ENCODE peak calls at places on chromosomes 4 and X, in nine cellular contexts. Y, L, M, F, D, H, X, P and R are unnamed samples.

GRCh38 chr4:19239565-19239964 is 1012.1 kb upstream of the SLIT2 start:
- DNase-seq in D (no peak), L (peak; percentile 34), X (peak; percentile 86), P (peak; percentile 82), M (peak; percentile 82), F (no peak), Y (no peak), H (peak; percentile 55), R (no peak)

GRCh38 chr4:48491514-48492176 is 1.6 kb downstream of the ZAR1 start:
- DNase-seq in M (no peak), F (no peak), H (no peak), Y (no peak), L (no peak), P (no peak), D (no peak), X (no peak), R (no peak)

GRCh38 chrX:116873678-116874077 is 410.9 kb upstream of the CT83 start:
- DNase-seq in M (peak; percentile 12), F (no peak), D (no peak), P (peak; percentile 37), L (no peak), X (peak; percentile 56), Y (no peak), H (peak; percentile 72), R (no peak)

GRCh38 chrX:155216940-155217450 is 735 bp downstream of the VBP1 start:
- DNase-seq in F (no peak), M (no peak), H (peak; percentile 11), X (no peak), P (no peak), L (no peak), D (peak; percentile 19), Y (no peak), R (peak; percentile 48)

GRCh38 chr4:96312049-96312685 is 472.3 kb downstream of the PDHA2 start:
- DNase-seq in F (no peak), L (no peak), M (no peak), X (peak; percentile 8), H (no peak), D (no peak), Y (no peak), P (no peak), R (no peak)

GRCh38 chr4:98430708-98431403 is 169.7 kb downstream of the RAP1GDS1 start:
- DNase-seq in M (peak; percentile 98), D (no peak), F (no peak), H (peak; percentile 87), L (peak; percentile 67), P (peak; percentile 88), Y (no peak), X (peak; percentile 97), R (peak; percentile 84)

GRCh38 chr4:67885727-67886126 is 1.9 kb upstream of the TMPRSS11D start:
- DNase-seq in Y (no peak), P (peak; percentile 88), M (peak; percentile 97), L (peak; percentile 88), H (peak; percentile 98), X (peak; percentile 99), F (no peak), D (no peak), R (peak; percentile 70)

GRCh38 chrX:134749651-134750450 is 91.6 kb upstream of the PLAC1 start:
- DNase-seq in H (no peak), L (no peak), Y (no peak), P (no peak), F (no peak), D (no peak), X (no peak), M (no peak), R (peak; percentile 39)

GRCh38 chrX:45803383-45803921 is 602.8 kb upstream of the DIPK2B start:
- DNase-seq in D (no peak), X (peak; percentile 90), P (peak; percentile 90), Y (no peak), L (peak; percentile 77), H (peak; percentile 97), M (peak; percentile 95), F (no peak), R (peak; percentile 85)

GRCh38 chr4:158535130-158535614 is 13.5 kb downstream of the RXFP1 start:
- DNase-seq in D (no peak), F (no peak), X (peak; percentile 64), M (peak; percentile 87), H (peak; percentile 87), L (no peak), Y (no peak), P (peak; percentile 82), R (peak; percentile 66)

GRCh38 chr4:77190053-77190452 is 33.0 kb downstream of the CCNG2 start:
- DNase-seq in D (no peak), H (no peak), F (no peak), M (no peak), L (no peak), P (peak; percentile 5), Y (no peak), X (peak; percentile 85), R (no peak)

GRCh38 chr4:81915430-81915829 is 443.7 kb upstream of the RASGEF1B start:
- DNase-seq in H (no peak), Y (no peak), L (no peak), F (no peak), X (no peak), D (no peak), M (no peak), P (no peak), R (no peak)

DNA sequence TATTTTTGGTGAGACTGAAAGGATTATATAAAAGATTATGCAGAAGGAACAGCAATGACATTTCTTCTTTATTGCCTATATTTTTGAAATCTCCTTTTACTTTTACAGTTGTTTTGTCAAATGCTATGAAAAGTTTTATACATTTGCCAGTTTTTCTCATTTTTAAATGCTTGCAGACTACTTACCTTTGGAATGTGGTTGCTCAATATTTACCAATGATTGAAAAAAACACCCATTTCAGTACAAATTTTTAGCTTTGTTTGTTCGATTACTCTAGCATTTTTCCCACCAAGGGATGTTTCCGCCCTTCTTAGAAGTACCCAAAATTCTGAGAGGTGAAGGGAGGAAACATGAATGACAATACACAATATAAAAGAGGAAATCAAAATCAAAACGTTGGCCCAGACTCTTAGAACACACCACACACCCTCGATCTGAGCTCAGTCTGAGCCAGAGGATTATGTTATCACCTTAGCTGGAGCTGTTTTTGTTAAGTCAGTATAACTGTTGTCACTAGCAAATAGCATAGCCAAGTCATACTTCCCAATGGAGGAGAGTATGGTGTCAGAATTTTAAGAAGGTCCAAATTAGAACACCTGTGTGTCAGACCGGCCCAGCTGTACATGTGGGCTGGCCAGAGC is 18.3 kb downstream of the DKK2 start:
- DNase-seq in F (no peak), P (no peak), M (no peak), X (no peak), L (no peak), Y (no peak), D (no peak), H (no peak), R (no peak)
- H3K4me3 ChIP-seq in F (no peak overlapping the region), P (no peak overlapping the region), M (no peak overlapping the region), X (no peak overlapping the region), L (no peak overlapping the region), Y (no peak overlapping the region), D (no peak overlapping the region), H (no peak overlapping the region), R (no peak overlapping the region)

GRCh38 chrX:68647156-68647957 is at the start of gene STARD8:
- DNase-seq in D (peak; percentile 66), F (peak; percentile 85), M (peak; percentile 61), H (peak; percentile 52), Y (no peak), P (peak; percentile 11), L (no peak), X (peak; percentile 13), R (peak; percentile 42)
- TF ChIP-seq CTCF in D (no peak), F (no peak), M (no peak), H (no peak), Y (no peak), P (peak; percentile 26), L (no peak), X (no peak), R (peak; percentile 21)

GRCh38 chr4:171813195-171813955 is at the start of gene GALNTL6:
- DNase-seq in H (no peak), F (no peak), D (peak; percentile 55), M (peak; percentile 17), P (no peak), L (no peak), Y (no peak), X (peak; percentile 22), R (no peak)

GRCh38 chr4:171817026-171817425 is 3.8 kb downstream of the GALNTL6 start:
- DNase-seq in M (no peak), L (no peak), F (no peak), H (no peak), X (no peak), Y (no peak), P (no peak), D (no peak), R (no peak)

GRCh38 chr4:171809854-171810253 is 3.4 kb upstream of the GALNTL6 start:
- DNase-seq in Y (no peak), L (no peak), X (no peak), F (no peak), D (no peak), M (no peak), P (no peak), H (no peak), R (no peak)

GRCh38 chr4:171814545-171814944 is 1.3 kb downstream of the GALNTL6 start:
- DNase-seq in F (no peak), L (no peak), X (no peak), D (peak; percentile 3), Y (no peak), P (no peak), M (no peak), H (no peak), R (no peak)

DNA sequence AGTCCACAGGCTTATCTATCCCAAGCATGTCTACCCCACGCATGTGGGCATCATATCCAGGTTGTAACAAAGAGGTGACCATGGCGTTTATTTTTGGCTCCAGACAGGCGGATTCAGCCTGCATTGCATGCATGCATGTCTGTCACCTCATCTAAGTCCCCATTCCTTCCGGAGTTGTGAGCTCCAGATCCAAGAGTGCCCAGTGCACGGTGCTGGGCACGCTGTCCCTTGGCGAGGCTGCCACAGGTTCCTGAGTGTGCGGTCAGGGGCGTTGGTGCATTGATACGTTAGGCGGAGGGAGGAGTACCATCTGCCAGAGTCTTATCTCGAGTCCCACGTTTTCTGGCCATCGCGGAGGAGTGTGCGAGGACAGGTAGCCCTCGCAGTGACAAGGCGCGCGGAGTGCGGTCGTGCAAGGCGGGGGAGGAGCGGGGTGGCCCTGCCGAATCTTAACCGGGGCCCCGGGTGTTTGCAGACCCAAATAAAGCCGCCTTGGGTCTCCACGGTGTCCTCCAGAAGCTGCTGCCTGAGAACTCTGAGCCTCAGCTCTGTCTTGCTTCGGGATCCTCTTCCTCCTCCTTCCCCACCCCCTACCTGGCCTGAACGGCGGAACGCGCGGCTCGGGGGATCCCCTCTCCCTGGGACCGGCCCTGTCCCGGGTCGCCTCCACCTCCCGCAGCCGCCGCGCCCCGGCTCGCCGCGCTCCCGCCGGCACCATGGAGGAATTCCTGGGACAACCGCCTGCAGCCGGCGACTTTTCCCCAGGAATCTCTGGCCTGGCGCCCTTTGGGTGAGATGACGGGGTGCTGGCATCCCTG is 618 bp upstream of the GALNTL6 start:
- DNase-seq in X (no peak), Y (no peak), L (no peak), P (no peak), H (no peak), F (no peak), D (peak; percentile 61), M (peak; percentile 0), R (no peak)
- H3K4me3 ChIP-seq in X (peak overlapping the region; percentile 32), Y (peak overlapping the region; percentile 55), L (peak overlapping the region; percentile 62), P (peak overlapping the region; percentile 63), H (peak overlapping the region; percentile 33), F (peak overlapping the region; percentile 14), D (peak overlapping the region; percentile 62), M (peak overlapping the region; percentile 27), R (no peak overlapping the region)

DNA sequence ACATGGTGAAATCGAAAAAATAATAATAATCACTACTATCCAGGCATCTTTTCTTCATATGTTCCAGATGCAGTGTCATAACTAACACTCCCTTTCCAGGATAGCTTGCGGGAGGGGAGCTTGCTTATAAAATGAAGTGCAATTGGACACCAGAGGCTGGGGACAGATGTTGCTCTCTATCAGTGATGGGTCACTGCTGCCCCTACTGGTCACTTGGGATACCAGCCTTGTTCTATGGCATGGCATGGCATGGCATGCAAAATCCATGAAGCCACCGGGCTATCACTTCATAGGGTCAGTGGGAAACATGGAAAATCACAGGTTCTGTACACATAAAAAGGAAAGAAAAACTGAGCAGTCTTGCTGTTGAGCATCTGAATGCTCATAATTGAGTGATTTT is 168.1 kb downstream of the GLRA2 start:
- DNase-seq in H (peak; percentile 25), F (no peak), X (peak; percentile 30), L (no peak), Y (peak; percentile 21), M (no peak), P (no peak), D (peak; percentile 55), R (no peak)
- TF ChIP-seq CTCF in H (peak; percentile 62), F (no peak), X (peak; percentile 57), L (peak; percentile 31), Y (no peak), M (peak; percentile 43), P (peak; percentile 80), D (peak; percentile 64), R (peak; percentile 48)